ENCODE peak calls at places on chromosomes 13 and 19, in five cellular contexts. X is H1, B is HCT116, E is GM12878, W is HepG2. L is an unnamed sample.
A peak's percentile ranks its signal among the peaks of the same experiment; 100 is the strongest.

GRCh38 chr19:57558525-57558924 is 1.1 kb downstream of the ZNF550 start:
- DNase-seq in X (no peak), E (no peak), W (peak; percentile 18), B (no peak), L (peak; percentile 16)

GRCh38 chr19:7529610-7530490 is 5.7 kb upstream of the PNPLA6 start:
- DNase-seq in W (no peak), X (no peak), B (no peak), E (no peak), L (no peak)

GRCh38 chr13:28750187-28751045 is 31.6 kb upstream of the SLC46A3 start:
- DNase-seq in W (no peak), E (no peak), X (peak; percentile 11), B (no peak), L (no peak)

GRCh38 chr13:40490086-40490723 is 176.2 kb downstream of the FOXO1 start:
- DNase-seq in W (no peak), E (no peak), X (no peak), B (no peak), L (no peak)

GRCh38 chr13:20980420-20980819 is 77.9 kb upstream of the XPO4 start:
- DNase-seq in W (no peak), E (no peak), X (no peak), B (no peak), L (no peak)

GRCh38 chr13:79445968-79446645 is 34.8 kb upstream of the NDFIP2 start:
- DNase-seq in W (no peak), X (no peak), B (no peak), E (no peak), L (no peak)

GRCh38 chr13:106533940-106534843 is 1.3 kb downstream of the EFNB2 start:
- DNase-seq in W (no peak), X (peak; percentile 72), E (no peak), B (no peak), L (no peak)

GRCh38 chr19:6847828-6848200 is 39.6 kb upstream of the ADGRE1 start:
- DNase-seq in X (no peak), W (no peak), B (no peak), E (no peak), L (no peak)

GRCh38 chr13:49828452-49828851 is 36.0 kb upstream of the KPNA3 start:
- DNase-seq in W (no peak), X (no peak), B (no peak), E (no peak), L (no peak)

GRCh38 chr19:6062274-6062673 is 48.0 kb downstream of the RFX2 start:
- DNase-seq in E (no peak), W (no peak), X (no peak), B (no peak), L (no peak)

GRCh38 chr19:38252935-38253691 is 3.1 kb downstream of the PPP1R14A start:
- DNase-seq in E (no peak), W (no peak), X (no peak), B (no peak), L (peak; percentile 9)

GRCh38 chr13:71913717-71914116 is 46.7 kb upstream of the DACH1 start:
- DNase-seq in B (no peak), E (no peak), X (no peak), W (no peak), L (no peak)

GRCh38 chr13:28493740-28494536 is 990 bp downstream of the FLT1 start:
- DNase-seq in B (no peak), X (peak; percentile 72), E (no peak), W (no peak), L (no peak)

GRCh38 chr19:32357720-32358119 is 12.3 kb downstream of the ZNF507 start:
- DNase-seq in E (no peak), X (no peak), B (no peak), W (no peak), L (no peak)

GRCh38 chr13:93080587-93080986 is 146.0 kb upstream of the GPC6 start:
- DNase-seq in X (no peak), W (no peak), B (no peak), E (no peak), L (no peak)

GRCh38 chr19:1102407-1103106 is 1.2 kb upstream of the GPX4 start:
- DNase-seq in E (peak; percentile 93), B (peak; percentile 95), W (peak; percentile 91), X (no peak), L (no peak)

GRCh38 chr19:29564574-29565005 is 38.8 kb downstream of the VSTM2B start:
- DNase-seq in B (no peak), W (no peak), X (no peak), E (no peak), L (no peak)

GRCh38 chr19:4088975-4089374 is 22.3 kb upstream of the ZBTB7A start:
- DNase-seq in B (no peak), E (no peak), W (no peak), X (no peak), L (no peak)

GRCh38 chr19:51788029-51788428 is 6.9 kb upstream of the FPR3 start:
- DNase-seq in B (no peak), W (no peak), E (no peak), X (no peak), L (no peak)

GRCh38 chr19:50486823-50487515 is 10.3 kb upstream of the GARIN5A start:
- DNase-seq in B (peak; percentile 80), W (peak; percentile 51), X (peak; percentile 97), E (no peak), L (peak; percentile 81)

GRCh38 chr19:10269333-10270179 is 1.4 kb upstream of the ICAM1 start:
- DNase-seq in W (peak; percentile 51), B (peak; percentile 47), X (peak; percentile 99), E (no peak), L (peak; percentile 91)

GRCh38 chr19:10271543-10272086 is 695 bp downstream of the ICAM1 start:
- DNase-seq in X (no peak), W (no peak), E (no peak), B (no peak), L (peak; percentile 28)

GRCh38 chr19:10268077-10268476 is 2.8 kb upstream of the ICAM1 start:
- DNase-seq in X (no peak), B (no peak), E (no peak), W (no peak), L (no peak)

GRCh38 chr19:10270180-10270615 is 722 bp upstream of the ICAM1 start:
- DNase-seq in E (no peak), B (no peak), X (peak; percentile 57), W (no peak), L (peak; percentile 76)

GRCh38 chr19:10270616-10271394 is at the start of gene ICAM1:
- DNase-seq in W (peak; percentile 83), E (no peak), B (no peak), X (peak; percentile 87), L (peak; percentile 92)
- TF ChIP-seq POLR2A in W (peak; percentile 96), E (peak; percentile 98), B (no peak), X (peak; percentile 60), L (peak; percentile 86)

DNA sequence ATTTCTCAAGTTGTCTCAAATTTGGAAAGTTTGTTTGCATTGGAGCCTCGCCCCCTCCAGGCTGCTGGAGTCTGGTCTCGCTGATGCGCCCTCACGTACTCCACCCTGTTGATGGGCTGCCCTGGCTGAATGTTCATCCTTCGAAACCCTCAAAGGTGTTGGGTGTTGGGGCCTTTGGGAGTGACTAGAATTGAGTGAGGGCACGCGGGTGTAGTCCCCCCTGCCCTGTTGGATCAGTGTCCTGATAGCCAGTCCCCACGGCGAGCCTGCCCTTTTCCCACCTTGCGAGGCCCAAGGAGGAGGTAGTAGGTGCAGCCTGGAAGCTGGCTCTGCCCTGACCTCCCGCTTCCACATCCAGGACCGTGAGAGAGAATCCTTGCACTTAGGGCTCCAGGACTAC is 14.8 kb downstream of the TFDP1 start:
- DNase-seq in E (no peak), X (no peak), W (no peak), B (no peak), L (no peak)
- TF ChIP-seq JUND in E (no peak), X (no peak), W (no peak), B (no peak), L (no peak)

DNA sequence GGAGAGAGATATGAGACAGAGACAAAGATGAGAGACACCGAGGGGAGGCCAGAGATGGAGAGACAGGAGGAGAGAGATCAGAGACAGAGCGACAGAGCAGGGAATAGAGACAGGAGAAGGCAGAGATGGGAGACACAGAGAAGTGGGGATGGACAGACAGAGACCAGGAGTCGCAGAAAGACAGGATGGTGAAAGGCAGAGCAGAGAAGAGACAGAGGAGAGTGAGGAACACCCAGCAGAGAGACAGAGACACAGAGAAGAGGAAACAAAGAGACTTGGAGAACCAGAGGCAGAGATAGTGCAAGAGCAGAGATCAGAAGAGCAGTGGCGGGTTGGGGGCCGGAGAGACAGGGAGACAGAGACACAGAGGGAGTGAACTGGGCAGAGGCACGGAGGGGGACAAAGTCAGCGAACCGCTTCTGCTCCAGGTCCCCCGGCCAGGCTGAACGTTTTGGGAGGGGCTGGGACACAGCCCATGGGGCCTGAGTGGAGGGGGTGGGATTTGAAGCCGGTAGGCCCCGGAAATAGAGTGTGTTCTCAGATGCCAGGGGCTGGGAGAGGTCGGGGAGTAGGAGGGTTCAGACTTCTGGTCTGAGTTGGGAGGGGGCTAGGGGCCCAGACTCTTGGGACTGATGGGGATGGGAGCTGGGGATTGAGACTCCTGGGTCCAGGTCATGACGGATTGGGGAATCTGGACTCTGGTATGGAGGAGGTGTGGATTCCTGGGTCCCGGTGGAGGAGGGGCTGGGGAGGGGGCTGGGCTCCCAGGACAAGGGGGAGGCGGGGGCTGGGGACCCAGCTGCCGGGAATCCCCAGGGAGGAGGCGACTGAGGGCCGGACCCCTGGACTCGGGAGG is 654 bp downstream of the ZNF579 start:
- DNase-seq in B (no peak), W (peak; percentile 16), X (peak; percentile 60), E (no peak), L (peak; percentile 53)
- TF ChIP-seq POLR2A in B (no peak), W (no peak), X (no peak), E (no peak), L (no peak)

GRCh38 chr13:74930402-74931165 is 551.4 kb downstream of the TBC1D4 start:
- DNase-seq in B (no peak), X (no peak), E (no peak), W (no peak), L (no peak)
- TF ChIP-seq JUND in B (no peak), X (no peak), E (no peak), W (no peak), L (no peak)

GRCh38 chr19:48613024-48613851 is 1.6 kb downstream of the FAM83E start:
- DNase-seq in E (no peak), X (no peak), B (no peak), W (no peak), L (no peak)

GRCh38 chr19:48616041-48616436 is 1.2 kb upstream of the FAM83E start:
- DNase-seq in B (no peak), W (no peak), E (no peak), X (no peak), L (no peak)

GRCh38 chr19:48613852-48614435 is 932 bp downstream of the FAM83E start:
- DNase-seq in X (no peak), E (no peak), W (no peak), B (no peak), L (no peak)

GRCh38 chr19:48615145-48616040 is 517 bp upstream of the FAM83E start:
- DNase-seq in E (no peak), B (no peak), W (no peak), X (no peak), L (peak; percentile 7)

DNA sequence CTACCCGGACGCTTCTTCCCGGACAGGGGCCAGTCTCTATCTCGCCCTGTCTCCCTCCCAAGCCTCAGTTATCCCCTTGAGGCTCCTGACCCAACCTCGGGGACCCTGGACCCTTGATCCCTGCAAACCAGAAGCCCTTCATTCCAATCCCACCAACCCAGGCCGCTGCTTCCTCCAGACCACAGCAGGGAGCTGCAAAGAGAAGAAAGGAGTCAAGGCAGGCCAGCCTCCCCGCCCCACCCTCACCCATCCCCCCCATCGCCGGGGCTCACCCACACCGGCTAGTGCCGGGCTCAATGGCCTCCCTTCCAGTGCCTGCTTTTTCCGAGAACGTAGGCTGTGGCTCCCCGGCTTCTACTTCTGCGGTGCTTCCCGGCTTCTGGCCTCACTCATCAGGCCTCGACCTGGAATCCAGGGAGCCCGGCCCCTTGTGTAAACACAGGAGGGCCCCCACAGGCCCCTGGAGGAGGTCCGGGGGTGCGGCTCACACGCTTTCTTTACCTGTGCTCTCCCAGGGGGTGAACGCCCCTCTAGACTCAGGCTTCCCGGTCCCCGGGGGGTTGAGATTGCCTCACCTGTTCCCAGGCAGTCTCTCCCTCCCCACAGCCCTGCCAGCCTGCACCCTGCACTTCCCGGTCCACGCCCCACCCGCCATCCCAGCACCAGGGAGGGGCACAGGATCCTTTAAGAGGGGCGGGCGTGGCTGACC is at the start of gene FAM83E:
- DNase-seq in X (peak; percentile 86), B (no peak), E (no peak), W (no peak), L (peak; percentile 79)
- TF ChIP-seq POLR2A in X (peak; percentile 47), B (no peak), E (peak; percentile 60), W (no peak), L (peak; percentile 86)